ENCODE peak calls at places on chromosomes 2 and 18, in nine cellular contexts. S is body of pancreas, N is A549, T is tibial nerve, D is HCT116, E is ovary, B is sigmoid colon, V is stomach, R is heart left ventricle. G is an unnamed sample.

GRCh38 chr18:398866-399637 is 101.4 kb downstream of the COLEC12 start:
- DNase-seq in D (no peak), N (no peak), T (no peak), S (no peak), V (no peak), B (no peak), R (no peak), E (no peak), G (no peak)

GRCh38 chr2:238158807-238159539 is at the start of gene ERFE:
- DNase-seq in B (no peak), V (no peak), R (peak), D (no peak), N (peak), E (peak), S (peak), T (no peak), G (no peak)

GRCh38 chr2:75595541-75596395 is 35.0 kb upstream of the EVA1A start:
- DNase-seq in N (peak), S (no peak), B (no peak), R (no peak), T (no peak), D (no peak), E (no peak), V (no peak), G (no peak)

GRCh38 chr2:171087547-171087946 is 73.1 kb downstream of the TLK1 start:
- DNase-seq in R (no peak), T (no peak), D (no peak), E (no peak), S (no peak), V (no peak), N (no peak), B (no peak), G (no peak)

GRCh38 chr18:323253-323622 is 55.4 kb upstream of the THOC1 start:
- DNase-seq in N (peak), S (no peak), T (no peak), D (no peak), E (no peak), V (no peak), B (no peak), R (no peak), G (no peak)

GRCh38 chr2:26613241-26614204 is 27.6 kb downstream of the CIB4 start:
- DNase-seq in R (no peak), S (peak), D (no peak), E (peak), V (no peak), T (no peak), B (peak), N (no peak), G (no peak)

GRCh38 chr2:182740681-182741080 is 24.6 kb downstream of the DNAJC10 start:
- DNase-seq in S (no peak), V (no peak), D (no peak), T (no peak), B (no peak), E (no peak), N (no peak), R (no peak), G (no peak)

GRCh38 chr2:240655931-240656886 is 26.5 kb downstream of the AQP12B start:
- DNase-seq in B (peak), V (no peak), S (no peak), E (no peak), R (no peak), D (no peak), T (no peak), N (no peak), G (peak)

GRCh38 chr2:231394201-231395141 is 1.0 kb upstream of the B3GNT7 start:
- DNase-seq in B (no peak), R (no peak), N (peak), S (peak), D (no peak), E (no peak), V (no peak), T (no peak), G (no peak)

GRCh38 chr2:53715568-53715967 is 52.0 kb upstream of the CHAC2 start:
- DNase-seq in B (no peak), S (no peak), D (peak), T (no peak), E (no peak), V (no peak), R (no peak), N (peak), G (no peak)

GRCh38 chr2:206855585-206856433 is 83.5 kb upstream of the CPO start:
- DNase-seq in R (no peak), E (no peak), N (no peak), B (no peak), T (no peak), V (no peak), D (no peak), S (no peak), G (no peak)

GRCh38 chr2:171394164-171394725 is 39.5 kb downstream of the METTL8 start:
- DNase-seq in S (no peak), B (no peak), N (no peak), T (no peak), D (no peak), R (no peak), V (no peak), E (no peak), G (no peak)

GRCh38 chr2:47888581-47889280 is 17.6 kb downstream of the FBXO11 start:
- DNase-seq in T (no peak), B (no peak), N (no peak), D (no peak), E (no peak), V (no peak), R (no peak), S (no peak), G (no peak)

GRCh38 chr2:33812707-33813106 is 213.6 kb upstream of the FAM98A start:
- DNase-seq in E (no peak), D (no peak), B (no peak), N (no peak), V (no peak), S (no peak), T (no peak), R (no peak), G (no peak)

GRCh38 chr2:144702051-144702450 is 182.1 kb upstream of the ZEB2 start:
- DNase-seq in R (no peak), V (no peak), B (no peak), T (no peak), E (no peak), S (no peak), N (no peak), D (no peak), G (no peak)

GRCh38 chr2:27823135-27823534 is 51.6 kb downstream of the MRPL33 start:
- DNase-seq in S (no peak), N (no peak), T (no peak), B (no peak), R (no peak), E (no peak), V (no peak), D (no peak), G (no peak)

GRCh38 chr18:78571063-78571785 is 408.4 kb upstream of the SALL3 start:
- DNase-seq in S (no peak), N (no peak), D (no peak), R (no peak), V (no peak), B (no peak), E (no peak), T (no peak), G (no peak)

GRCh38 chr18:13804305-13804704 is 19.6 kb upstream of the MC5R start:
- DNase-seq in R (no peak), N (no peak), T (no peak), S (no peak), D (no peak), B (no peak), V (no peak), E (no peak), G (no peak)

GRCh38 chr2:63192889-63193778 is 142.5 kb downstream of the OTX1 start:
- DNase-seq in D (no peak), S (no peak), E (no peak), V (no peak), T (no peak), B (no peak), R (no peak), N (peak), G (no peak)

GRCh38 chr2:68428746-68429145 is 38.3 kb downstream of the FBXO48 start:
- DNase-seq in B (no peak), E (no peak), D (no peak), S (no peak), T (no peak), N (no peak), V (no peak), R (no peak), G (no peak)

GRCh38 chr18:69216390-69216789 is 184.3 kb upstream of the DOK6 start:
- DNase-seq in T (no peak), N (no peak), D (no peak), S (no peak), V (no peak), B (no peak), R (no peak), E (no peak), G (no peak)

GRCh38 chr2:135874966-135875365 is 1.3 kb downstream of the MCM6 start:
- DNase-seq in D (no peak), T (no peak), E (no peak), N (no peak), V (no peak), B (no peak), S (no peak), R (no peak), G (no peak)

GRCh38 chr2:203650860-203651613 is 55.4 kb upstream of the CD28 start:
- DNase-seq in V (peak), B (peak), T (peak), E (no peak), D (peak), N (peak), S (peak), R (no peak), G (no peak)

GRCh38 chr2:179558010-179558911 is 293.6 kb upstream of the SESTD1 start:
- DNase-seq in T (no peak), D (no peak), R (no peak), E (no peak), V (no peak), B (no peak), S (peak), N (no peak), G (no peak)

GRCh38 chr2:200603972-200604371 is 18.2 kb downstream of the AOX1 start:
- DNase-seq in T (no peak), R (no peak), N (peak), V (no peak), D (no peak), S (no peak), B (no peak), E (no peak), G (peak)

GRCh38 chr2:240917684-240918257 is 11.6 kb downstream of the CROCC2 start:
- DNase-seq in N (no peak), B (peak), E (peak), R (peak), S (peak), D (no peak), V (no peak), T (no peak), G (no peak)

GRCh38 chr2:232276739-232277313 is 101.7 kb upstream of the ALPP start:
- DNase-seq in V (no peak), S (no peak), B (peak), D (no peak), N (no peak), T (no peak), R (no peak), E (no peak), G (no peak)

GRCh38 chr2:44245068-44245861 is 30.0 kb upstream of the SLC3A1 start:
- DNase-seq in V (no peak), D (no peak), N (peak), R (no peak), B (no peak), S (peak), E (no peak), T (no peak), G (no peak)

GRCh38 chr2:37683926-37684780 is 12.7 kb upstream of the CDC42EP3 start:
- DNase-seq in T (no peak), N (no peak), V (no peak), R (no peak), D (no peak), E (no peak), S (no peak), B (no peak), G (no peak)

GRCh38 chr2:47891369-47892337 is 14.6 kb downstream of the FBXO11 start:
- DNase-seq in D (no peak), V (no peak), B (no peak), N (no peak), R (no peak), S (no peak), T (no peak), E (no peak), G (no peak)

GRCh38 chr2:239136762-239137161 is 264.1 kb downstream of the HDAC4 start:
- DNase-seq in S (no peak), D (no peak), E (no peak), T (no peak), N (no peak), B (no peak), R (no peak), V (no peak), G (no peak)

GRCh38 chr18:34821669-34822210 is 111.6 kb downstream of the DTNA start:
- DNase-seq in T (no peak), E (no peak), N (peak), R (no peak), S (no peak), D (no peak), B (no peak), V (no peak), G (no peak)

GRCh38 chr2:218269900-218270720 is at the start of the genes AAMP and PNKD:
- DNase-seq in B (peak), S (peak), T (peak), D (peak), R (peak), E (peak), V (peak), N (peak), G (peak)

GRCh38 chr2:171530378-171530777 is 8.1 kb downstream of the CYBRD1 start:
- DNase-seq in R (no peak), B (no peak), N (no peak), E (no peak), T (no peak), D (no peak), V (no peak), S (no peak), G (no peak)

GRCh38 chr2:195646424-195646823 is 10.6 kb upstream of the SLC39A10 start:
- DNase-seq in E (no peak), N (no peak), D (no peak), B (no peak), S (no peak), T (no peak), V (no peak), R (no peak), G (no peak)

GRCh38 chr2:61338447-61338846 is 132.4 kb downstream of the USP34 start:
- DNase-seq in D (no peak), R (no peak), N (no peak), B (no peak), V (no peak), S (no peak), E (no peak), T (no peak), G (no peak)

GRCh38 chr2:28327963-28328922 is 64.4 kb upstream of the FOSL2 start:
- DNase-seq in S (no peak), V (no peak), E (no peak), N (no peak), T (no peak), R (no peak), B (peak), D (no peak), G (no peak)

GRCh38 chr18:3447035-3447894 is 2.7 kb upstream of the TGIF1 start:
- DNase-seq in N (no peak), D (no peak), R (peak), B (peak), E (peak), S (peak), V (peak), T (no peak), G (no peak)

GRCh38 chr18:3449702-3450357 is at the start of gene TGIF1:
- DNase-seq in R (peak), B (peak), T (peak), S (peak), D (peak), N (peak), V (peak), E (peak), G (peak)

GRCh38 chr18:3447895-3448844 is 1.8 kb upstream of the TGIF1 start:
- DNase-seq in N (peak), S (peak), V (peak), B (peak), E (peak), D (peak), T (peak), R (peak), G (peak)

GRCh38 chr18:3450358-3451107 is 561 bp downstream of the TGIF1 start:
- DNase-seq in R (peak), D (no peak), V (peak), B (peak), T (peak), S (peak), E (peak), N (peak), G (no peak)

GRCh38 chr18:3448845-3449701 is 899 bp upstream of the TGIF1 start:
- DNase-seq in B (peak), E (peak), V (peak), S (peak), N (peak), R (peak), D (peak), T (peak), G (peak)
- TF ChIP-seq POLR2A in B (peak), E (peak), V (no peak), S (peak), N (peak), R (no peak), D (no peak), T (peak), G (peak)

DNA sequence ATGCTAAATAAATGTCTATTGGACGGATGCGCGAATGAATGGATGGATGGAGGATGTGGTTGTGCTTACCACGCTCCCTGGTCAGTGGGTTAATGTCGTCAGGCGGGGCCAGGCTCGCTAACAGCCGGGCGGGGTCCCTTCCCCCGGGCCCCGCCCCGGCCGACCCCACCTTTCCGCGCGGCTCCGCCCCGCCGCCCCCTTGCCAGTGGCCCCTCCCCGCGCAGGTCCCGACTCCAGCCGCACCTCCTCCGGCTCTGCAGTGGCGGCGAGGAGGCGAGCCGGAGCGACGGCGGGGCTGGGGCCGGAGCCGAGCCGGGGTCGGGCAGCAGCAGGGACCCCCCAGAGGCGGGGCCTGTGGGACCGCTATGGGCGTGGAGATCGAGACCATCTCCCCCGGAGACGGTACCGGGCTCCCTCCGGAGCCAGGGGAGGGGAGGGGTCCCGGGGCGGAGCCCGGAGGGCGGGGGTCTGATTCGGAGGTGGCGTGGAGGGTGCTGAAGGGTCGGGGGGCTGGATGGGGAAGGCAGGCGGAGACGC is at the start of gene FKBP1B:
- DNase-seq in S (peak), B (peak), V (peak), D (peak), E (peak), R (peak), T (peak), N (peak), G (peak)
- TF ChIP-seq POLR2A in S (peak), B (no peak), V (no peak), D (no peak), E (no peak), R (no peak), T (no peak), N (peak), G (peak)

DNA sequence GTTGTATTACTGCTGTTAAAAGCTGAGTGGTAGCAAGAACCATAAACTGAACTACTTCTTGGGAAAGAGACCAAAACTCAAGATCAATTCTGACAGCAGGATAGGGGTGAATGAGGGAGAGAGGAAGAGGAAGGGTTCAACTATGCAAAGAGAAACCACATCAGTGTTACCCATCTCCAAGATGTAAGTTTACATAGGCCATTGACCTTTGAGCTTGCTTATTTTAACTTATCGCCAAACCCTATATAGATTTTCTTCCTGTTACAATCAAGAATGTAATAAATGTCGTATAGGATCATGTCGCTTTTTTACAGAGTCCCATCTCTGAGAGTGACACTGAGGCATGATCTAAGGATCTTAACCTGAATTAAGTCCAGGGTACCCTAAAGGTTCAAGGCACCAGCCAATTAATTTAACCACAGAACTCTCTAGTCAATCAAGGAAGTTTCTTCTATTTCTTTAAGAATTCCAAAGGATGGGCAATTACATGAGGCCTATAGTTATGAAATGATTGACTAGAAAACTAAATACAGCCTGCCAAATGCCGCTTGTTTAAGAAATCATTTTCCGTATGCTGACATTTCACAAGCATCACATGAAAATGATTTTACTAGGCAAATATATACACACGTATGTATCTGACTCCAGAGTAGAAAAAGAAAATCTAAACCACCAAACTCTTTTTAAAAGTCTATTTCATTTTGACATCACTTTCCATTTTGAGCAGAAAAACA is 11.8 kb downstream of the RND3 start:
- DNase-seq in B (no peak), N (no peak), S (no peak), D (no peak), E (no peak), V (no peak), T (no peak), R (no peak), G (no peak)
- TF ChIP-seq POLR2A in B (no peak), N (no peak), S (no peak), D (no peak), E (no peak), V (no peak), T (no peak), R (no peak), G (no peak)

GRCh38 chr2:174450021-174450816 is 36.6 kb downstream of the GPR155 start:
- DNase-seq in R (no peak), D (no peak), E (no peak), T (no peak), S (no peak), V (no peak), N (no peak), B (no peak), G (no peak)
- TF ChIP-seq POLR2A in R (no peak), D (no peak), E (no peak), T (no peak), S (no peak), V (no peak), N (no peak), B (no peak), G (no peak)